ENCODE peak calls at places on chromosomes 12 and 14, in eight cellular contexts. U is GM12865, Z is fibroblast of pulmonary artery, W is mucosa of descending colon, V is HCT116, I is IMR-90, S is tibial artery, L is tibial nerve. E is an unnamed sample.

GRCh38 chr12:104427547-104427938 is 29.2 kb upstream of the CHST11 start:
- DNase-seq in W (no peak), I (no peak), V (no peak), L (no peak), S (no peak), Z (no peak), U (peak), E (no peak)

GRCh38 chr12:44804068-44804467 is 72.0 kb downstream of the NELL2 start:
- DNase-seq in S (no peak), I (no peak), U (no peak), Z (no peak), W (no peak), L (no peak), V (no peak), E (no peak)

GRCh38 chr12:12819752-12820311 is 6.7 kb downstream of the DDX47 start:
- DNase-seq in S (peak), V (no peak), W (no peak), Z (peak), I (peak), L (no peak), U (no peak), E (no peak)

GRCh38 chr12:54622463-54623183 is 12.1 kb downstream of the LACRT start:
- DNase-seq in S (no peak), U (no peak), V (no peak), Z (peak), L (no peak), W (no peak), I (peak), E (no peak)

GRCh38 chr14:95490727-95491451 is 25.6 kb downstream of the SYNE3 start:
- DNase-seq in L (peak), I (no peak), Z (peak), U (no peak), V (peak), W (peak), S (peak), E (no peak)

GRCh38 chr14:25841226-25841625 is 756.6 kb downstream of the NOVA1 start:
- DNase-seq in I (no peak), U (no peak), L (no peak), V (no peak), Z (no peak), W (no peak), S (no peak), E (no peak)

GRCh38 chr12:58745348-58746125 is 174.8 kb downstream of the LRIG3 start:
- DNase-seq in V (no peak), I (peak), U (no peak), W (no peak), S (no peak), L (no peak), Z (no peak), E (no peak)

GRCh38 chr12:47165934-47166333 is 86.2 kb upstream of the AMIGO2 start:
- DNase-seq in S (no peak), U (no peak), V (no peak), Z (peak), W (no peak), L (no peak), I (no peak), E (no peak)

GRCh38 chr12:65779091-65779642 is 45.1 kb upstream of the HMGA2 start:
- DNase-seq in I (peak), W (no peak), V (peak), Z (peak), L (no peak), U (no peak), S (no peak), E (no peak)

GRCh38 chr12:96352161-96352835 is 47.9 kb downstream of the CDK17 start:
- DNase-seq in W (no peak), S (no peak), V (no peak), L (no peak), U (peak), Z (no peak), I (no peak), E (no peak)

GRCh38 chr12:84637926-84638325 is 274.7 kb downstream of the SLC6A15 start:
- DNase-seq in S (no peak), Z (peak), W (no peak), I (peak), V (no peak), L (no peak), U (no peak), E (no peak)

GRCh38 chr12:129245769-129246168 is 392.5 kb downstream of the GLT1D1 start:
- DNase-seq in W (no peak), L (no peak), S (no peak), V (no peak), Z (no peak), U (no peak), I (no peak), E (no peak)

GRCh38 chr14:68619805-68620574 is 172.9 kb downstream of the ZFP36L1 start:
- DNase-seq in I (peak), U (no peak), W (no peak), V (peak), Z (peak), S (no peak), L (no peak), E (no peak)

GRCh38 chr12:89825591-89826449 is 117.2 kb upstream of the ATP2B1 start:
- DNase-seq in U (peak), L (no peak), V (peak), I (peak), S (no peak), Z (peak), W (no peak), E (no peak)

GRCh38 chr14:49931523-49931922 is 38.6 kb downstream of the ARF6 start:
- DNase-seq in W (no peak), V (no peak), S (no peak), U (no peak), I (no peak), L (no peak), Z (no peak), E (no peak)

GRCh38 chr14:31930493-31931225 is 146.4 kb upstream of the ARHGAP5 start:
- DNase-seq in S (no peak), W (no peak), I (peak), U (no peak), V (no peak), Z (peak), L (no peak), E (no peak)

GRCh38 chr12:124861898-124862676 is 1.6 kb downstream of the SCARB1 start:
- DNase-seq in S (no peak), W (no peak), L (no peak), V (no peak), I (no peak), U (peak), Z (no peak), E (no peak)

GRCh38 chr12:123150804-123151678 is at the start of gene PITPNM2:
- DNase-seq in W (peak), L (peak), S (peak), U (peak), V (no peak), I (peak), Z (peak), E (no peak)

GRCh38 chr12:5884285-5884684 is 60.8 kb downstream of the ANO2 start:
- DNase-seq in S (no peak), Z (no peak), V (no peak), I (no peak), W (no peak), L (no peak), U (no peak), E (no peak)

GRCh38 chr14:94570440-94570839 is 9.2 kb downstream of the SERPINA4 start:
- DNase-seq in I (no peak), V (no peak), Z (no peak), S (no peak), U (no peak), W (no peak), L (no peak), E (no peak)

GRCh38 chr12:94994312-94994711 is 9.2 kb downstream of the NDUFA12 start:
- DNase-seq in I (peak), S (no peak), U (no peak), L (no peak), W (no peak), Z (peak), V (peak), E (no peak)

GRCh38 chr12:51887476-51888315 is at the start of gene ANKRD33:
- DNase-seq in W (peak), V (no peak), Z (no peak), I (no peak), U (no peak), S (no peak), L (no peak), E (no peak)

GRCh38 chr12:98422809-98423208 is 92.6 kb upstream of the TMPO start:
- DNase-seq in V (no peak), L (no peak), S (no peak), I (no peak), Z (peak), W (peak), U (no peak), E (no peak)

GRCh38 chr12:124566181-124567034 is 1.0 kb downstream of the NCOR2 start:
- DNase-seq in V (peak), L (peak), Z (peak), I (peak), U (peak), S (peak), W (peak), E (no peak)

GRCh38 chr14:74647834-74648361 is 35.9 kb upstream of the LTBP2 start:
- DNase-seq in L (no peak), S (no peak), I (no peak), Z (no peak), U (no peak), V (no peak), W (no peak), E (no peak)

GRCh38 chr12:6912164-6912956 is 2.0 kb upstream of the ENO2 start:
- DNase-seq in W (no peak), I (no peak), L (no peak), S (no peak), Z (no peak), V (no peak), U (no peak), E (no peak)

GRCh38 chr12:64059685-64060084 is 162.4 kb downstream of the KICS2 start:
- DNase-seq in V (no peak), L (no peak), I (no peak), U (no peak), Z (no peak), W (no peak), S (no peak), E (no peak)

DNA sequence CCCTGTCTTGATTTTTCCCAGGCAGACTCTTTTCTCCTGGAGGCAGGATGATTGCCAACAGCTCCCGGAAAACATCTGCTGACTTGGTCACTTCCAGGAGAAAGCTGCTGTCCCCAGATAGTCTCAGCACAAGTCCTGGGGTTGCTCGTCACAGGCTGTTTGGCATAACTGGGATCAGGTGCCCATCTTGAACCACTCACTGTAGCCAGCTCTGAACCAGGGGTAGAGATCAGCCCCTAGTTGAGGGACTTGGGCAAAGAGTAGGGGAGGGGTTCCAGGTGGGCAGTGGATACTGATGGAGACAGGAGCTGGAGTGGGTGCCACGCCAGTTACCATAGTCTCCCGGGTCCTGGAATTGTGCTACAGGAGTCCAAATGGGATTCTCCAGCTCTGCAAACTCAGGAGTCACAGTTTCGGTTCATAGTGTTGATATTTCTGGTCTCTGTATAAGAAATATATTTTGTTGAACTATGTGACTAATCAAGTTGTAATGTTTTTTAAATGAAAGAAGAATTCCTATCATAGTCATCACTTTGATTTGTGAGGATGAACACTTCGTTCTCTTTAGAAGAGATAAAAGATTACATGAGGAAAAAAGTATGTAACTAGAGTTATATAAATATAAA is 1154.5 kb downstream of the AACS start:
- DNase-seq in W (no peak), V (no peak), Z (no peak), I (no peak), L (no peak), U (no peak), S (no peak), E (no peak)
- H3K4me3 ChIP-seq in W (no peak), V (no peak), Z (no peak), I (no peak), L (no peak), U (no peak), S (no peak), E (no peak)

DNA sequence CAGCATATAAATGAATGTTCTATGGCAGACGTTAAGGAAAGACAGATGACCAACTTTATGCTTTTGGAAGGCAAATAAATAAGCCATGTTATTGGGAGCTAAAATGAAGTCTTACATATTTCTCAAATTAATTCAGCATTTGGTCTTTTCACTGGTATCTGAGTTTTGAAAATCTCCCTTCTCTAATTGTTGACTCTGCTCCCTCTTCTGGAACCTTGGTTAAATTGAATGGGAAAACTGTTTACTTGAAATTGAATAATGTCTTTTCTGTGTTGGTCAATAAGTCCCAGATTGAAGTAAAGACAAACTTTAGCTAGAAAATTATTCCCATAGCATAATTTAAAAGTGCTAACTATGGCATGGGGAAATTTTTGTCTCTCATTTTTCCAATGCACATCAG is 38.7 kb downstream of the LGR5 start:
- DNase-seq in S (no peak), V (no peak), L (no peak), Z (no peak), I (no peak), U (no peak), W (no peak), E (no peak)
- TF ChIP-seq CTCF in S (no peak), V (no peak), L (no peak), Z (no peak), I (peak), U (no peak), W (no peak), E (no peak)

DNA sequence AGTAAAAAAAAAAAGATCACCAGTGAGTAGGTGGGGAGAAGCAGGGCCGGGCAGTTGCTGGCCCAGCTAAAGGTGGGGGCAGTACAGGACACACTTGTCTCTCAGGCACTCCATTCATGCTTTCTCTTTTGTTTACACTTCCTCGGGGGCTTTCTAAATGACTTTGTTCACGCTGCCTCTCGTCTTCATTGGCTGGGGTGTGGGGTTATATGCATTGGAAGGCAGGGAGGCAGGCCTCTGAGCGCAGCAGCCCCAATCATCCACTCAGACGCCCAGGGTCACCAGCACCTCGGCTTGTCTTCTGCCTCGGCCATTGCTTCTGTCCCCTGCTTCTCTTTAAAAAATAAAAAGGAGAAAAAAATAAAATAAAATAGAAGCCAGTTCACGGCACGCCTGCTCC is 369 bp downstream of the TGFB3 start:
- DNase-seq in L (no peak), U (peak), V (no peak), I (no peak), S (peak), W (no peak), Z (no peak), E (peak)
- H3K4me3 ChIP-seq in L (peak), U (peak), V (peak), I (peak), S (peak), W (no peak), Z (peak), E (peak)

GRCh38 chr14:47040490-47040889 is 388.9 kb upstream of the RPL10L start:
- DNase-seq in V (peak), S (no peak), L (no peak), I (no peak), W (peak), Z (no peak), U (no peak), E (no peak)
- TF ChIP-seq CTCF in V (peak), S (no peak), L (no peak), I (no peak), W (no peak), Z (no peak), U (no peak), E (no peak)

GRCh38 chr12:24814379-24815086 is 134.4 kb downstream of the BCAT1 start:
- DNase-seq in Z (no peak), I (no peak), S (no peak), W (no peak), U (peak), L (no peak), V (no peak), E (peak)
- H3K4me3 ChIP-seq in Z (no peak), I (no peak), S (no peak), W (no peak), U (peak), L (peak), V (no peak), E (peak)

GRCh38 chr12:106358410-106359241 is 1.1 kb downstream of the POLR3B start:
- DNase-seq in W (peak), V (no peak), I (peak), S (peak), Z (peak), U (peak), L (no peak), E (no peak)
- TF ChIP-seq CTCF in W (no peak), V (no peak), I (no peak), S (no peak), Z (no peak), U (no peak), L (no peak), E (no peak)

GRCh38 chr12:2264622-2265306 is 212.0 kb downstream of the CACNA1C start:
- DNase-seq in L (no peak), I (peak), U (no peak), S (peak), Z (peak), W (no peak), V (no peak), E (no peak)

GRCh38 chr12:2262449-2262848 is 209.7 kb downstream of the CACNA1C start:
- DNase-seq in V (no peak), U (no peak), W (no peak), I (no peak), S (no peak), L (no peak), Z (no peak), E (no peak)

GRCh38 chr12:2261708-2262107 is 208.9 kb downstream of the CACNA1C start:
- DNase-seq in V (no peak), Z (no peak), I (peak), L (no peak), U (no peak), W (no peak), S (no peak), E (no peak)

GRCh38 chr12:2265461-2266167 is 212.8 kb downstream of the CACNA1C start:
- DNase-seq in S (no peak), U (no peak), V (no peak), L (no peak), Z (peak), I (no peak), W (no peak), E (no peak)

GRCh38 chr12:2263921-2264320 is 211.1 kb downstream of the CACNA1C start:
- DNase-seq in Z (no peak), L (no peak), W (no peak), V (no peak), S (no peak), U (no peak), I (no peak), E (no peak)
- H3K4me3 ChIP-seq in Z (no peak), L (no peak), W (no peak), V (no peak), S (no peak), U (no peak), I (no peak), E (no peak)

GRCh38 chr14:101544550-101544949 is 16.7 kb upstream of the DIO3 start:
- DNase-seq in Z (no peak), W (no peak), I (no peak), V (no peak), U (no peak), S (no peak), L (no peak), E (no peak)
- TF ChIP-seq CTCF in Z (no peak), W (no peak), I (no peak), V (no peak), U (no peak), S (no peak), L (no peak), E (no peak)

GRCh38 chr12:4134434-4134762 is 139.2 kb upstream of the CCND2 start:
- DNase-seq in I (no peak), W (no peak), S (no peak), V (no peak), L (no peak), Z (no peak), U (no peak), E (no peak)

GRCh38 chr12:4133636-4134433 is 139.7 kb upstream of the CCND2 start:
- DNase-seq in Z (no peak), L (no peak), I (no peak), W (no peak), U (no peak), V (no peak), S (no peak), E (no peak)

GRCh38 chr12:4133029-4133428 is 140.5 kb upstream of the CCND2 start:
- DNase-seq in U (no peak), Z (no peak), L (no peak), S (no peak), I (no peak), W (no peak), V (no peak), E (no peak)

GRCh38 chr12:4137015-4137414 is 136.5 kb upstream of the CCND2 start:
- DNase-seq in V (no peak), W (no peak), L (no peak), Z (no peak), I (no peak), S (no peak), U (no peak), E (no peak)

GRCh38 chr12:4134833-4135597 is 138.5 kb upstream of the CCND2 start:
- DNase-seq in U (no peak), V (no peak), W (no peak), S (no peak), Z (no peak), L (no peak), I (no peak), E (no peak)
- H3K4me3 ChIP-seq in U (no peak), V (no peak), W (no peak), S (no peak), Z (no peak), L (no peak), I (no peak), E (no peak)

GRCh38 chr12:93894391-93895095 is 217.4 kb downstream of the CRADD start:
- DNase-seq in W (peak), V (no peak), Z (peak), U (no peak), S (peak), L (peak), I (peak), E (no peak)

GRCh38 chr12:93896962-93897361 is 219.8 kb downstream of the CRADD start:
- DNase-seq in I (no peak), S (no peak), W (no peak), Z (no peak), L (no peak), U (no peak), V (no peak), E (no peak)

GRCh38 chr12:93892431-93893210 is 215.4 kb downstream of the CRADD start:
- DNase-seq in V (no peak), L (no peak), U (no peak), I (no peak), W (no peak), Z (no peak), S (no peak), E (no peak)

GRCh38 chr12:93896427-93896826 is 219.3 kb downstream of the CRADD start:
- DNase-seq in W (no peak), U (no peak), V (no peak), S (no peak), L (no peak), I (peak), Z (no peak), E (no peak)

DNA sequence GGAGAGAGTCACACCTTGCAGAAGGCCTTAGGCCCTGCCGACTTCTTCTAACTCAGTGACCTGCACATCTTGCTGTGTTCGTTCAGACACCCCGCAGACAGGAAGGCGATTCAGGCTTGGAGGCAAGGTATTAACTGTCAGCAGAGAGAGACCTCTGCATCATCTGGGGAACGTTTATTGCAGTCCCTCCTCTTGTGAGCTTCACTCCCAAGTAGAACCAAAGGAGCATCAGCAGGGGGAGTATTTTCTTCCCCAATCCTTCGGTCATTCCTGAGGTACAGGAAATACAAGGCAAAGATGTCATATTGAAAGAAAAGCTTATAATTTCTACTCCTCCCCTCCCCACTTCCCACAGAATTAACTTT is 217.9 kb downstream of the CRADD start:
- DNase-seq in I (peak), Z (peak), L (no peak), V (no peak), S (no peak), U (no peak), W (no peak), E (no peak)
- TF ChIP-seq CTCF in I (no peak), Z (peak), L (no peak), V (no peak), S (no peak), U (no peak), W (no peak), E (no peak)

E was measured in GM12864.